ENCODE peak calls at places on chromosomes 11 and 22, in nine cellular contexts. One of them, this sample, is unnamed.

GRCh38 chr11:75270896-75271415 is 30.4 kb downstream of the TPBGL start:
- DNase-seq in lower leg skin: no peak
- DNase-seq in stomach: no peak
- DNase-seq in IMR-90: peak; percentile 27
- DNase-seq in ovary: no peak
- DNase-seq in uterus: no peak
- DNase-seq in GM12892: no peak
- DNase-seq in A549: peak; percentile 47
- DNase-seq in gastrocnemius medialis: peak; percentile 5
- DNase-seq in this sample: no peak

GRCh38 chr11:2217211-2218081 is 45.8 kb upstream of the TH start:
- DNase-seq in lower leg skin: peak; percentile 18
- DNase-seq in stomach: no peak
- DNase-seq in IMR-90: no peak
- DNase-seq in ovary: no peak
- DNase-seq in uterus: peak; percentile 12
- DNase-seq in GM12892: no peak
- DNase-seq in A549: no peak
- DNase-seq in gastrocnemius medialis: no peak
- DNase-seq in this sample: no peak

GRCh38 chr22:44895296-44896055 is 114.3 kb downstream of the PHF21B start:
- DNase-seq in lower leg skin: no peak
- DNase-seq in stomach: no peak
- DNase-seq in IMR-90: no peak
- DNase-seq in ovary: no peak
- DNase-seq in uterus: no peak
- DNase-seq in GM12892: no peak
- DNase-seq in A549: no peak
- DNase-seq in gastrocnemius medialis: no peak
- DNase-seq in this sample: no peak

GRCh38 chr11:44630511-44631210 is 65.2 kb downstream of the CD82 start:
- DNase-seq in lower leg skin: no peak
- DNase-seq in stomach: peak; percentile 7
- DNase-seq in IMR-90: no peak
- DNase-seq in ovary: no peak
- DNase-seq in uterus: no peak
- DNase-seq in GM12892: no peak
- DNase-seq in A549: no peak
- DNase-seq in gastrocnemius medialis: peak; percentile 5
- DNase-seq in this sample: no peak

GRCh38 chr11:80388536-80388935 is 947.7 kb upstream of the TENM4 start:
- DNase-seq in lower leg skin: no peak
- DNase-seq in stomach: no peak
- DNase-seq in IMR-90: no peak
- DNase-seq in ovary: no peak
- DNase-seq in uterus: no peak
- DNase-seq in GM12892: no peak
- DNase-seq in A549: no peak
- DNase-seq in gastrocnemius medialis: no peak
- DNase-seq in this sample: no peak

GRCh38 chr22:39738746-39739145 is 154.8 kb downstream of the ENTHD1 start:
- DNase-seq in lower leg skin: no peak
- DNase-seq in stomach: no peak
- DNase-seq in IMR-90: peak; percentile 85
- DNase-seq in ovary: no peak
- DNase-seq in uterus: no peak
- DNase-seq in GM12892: no peak
- DNase-seq in A549: no peak
- DNase-seq in gastrocnemius medialis: no peak
- DNase-seq in this sample: no peak

GRCh38 chr11:14374922-14375630 is 16.1 kb upstream of the RRAS2 start:
- DNase-seq in lower leg skin: no peak
- DNase-seq in stomach: no peak
- DNase-seq in IMR-90: no peak
- DNase-seq in ovary: no peak
- DNase-seq in uterus: no peak
- DNase-seq in GM12892: no peak
- DNase-seq in A549: no peak
- DNase-seq in gastrocnemius medialis: no peak
- DNase-seq in this sample: no peak

GRCh38 chr11:119567667-119568582 is 145.0 kb upstream of the THY1 start:
- DNase-seq in lower leg skin: no peak
- DNase-seq in stomach: no peak
- DNase-seq in IMR-90: peak; percentile 85
- DNase-seq in ovary: no peak
- DNase-seq in uterus: no peak
- DNase-seq in GM12892: no peak
- DNase-seq in A549: no peak
- DNase-seq in gastrocnemius medialis: no peak
- DNase-seq in this sample: no peak

GRCh38 chr11:122271167-122271566 is 155.2 kb upstream of the BLID start:
- DNase-seq in lower leg skin: no peak
- DNase-seq in stomach: no peak
- DNase-seq in IMR-90: no peak
- DNase-seq in ovary: no peak
- DNase-seq in uterus: no peak
- DNase-seq in GM12892: no peak
- DNase-seq in A549: no peak
- DNase-seq in gastrocnemius medialis: peak; percentile 30
- DNase-seq in this sample: no peak

GRCh38 chr11:15374418-15374817 is 259.7 kb downstream of the INSC start:
- DNase-seq in lower leg skin: no peak
- DNase-seq in stomach: no peak
- DNase-seq in IMR-90: no peak
- DNase-seq in ovary: no peak
- DNase-seq in uterus: no peak
- DNase-seq in GM12892: no peak
- DNase-seq in A549: no peak
- DNase-seq in gastrocnemius medialis: no peak
- DNase-seq in this sample: no peak

GRCh38 chr22:48744283-48744641 is 1083.4 kb downstream of the BRD1 start:
- DNase-seq in lower leg skin: no peak
- DNase-seq in stomach: peak; percentile 21
- DNase-seq in IMR-90: no peak
- DNase-seq in ovary: no peak
- DNase-seq in uterus: no peak
- DNase-seq in GM12892: no peak
- DNase-seq in A549: no peak
- DNase-seq in gastrocnemius medialis: no peak
- DNase-seq in this sample: no peak

GRCh38 chr11:2791521-2792375 is 92.0 kb upstream of the KCNQ1OT1 start:
- DNase-seq in lower leg skin: no peak
- DNase-seq in stomach: peak; percentile 61
- DNase-seq in IMR-90: no peak
- DNase-seq in ovary: peak; percentile 35
- DNase-seq in uterus: peak; percentile 25
- DNase-seq in GM12892: no peak
- DNase-seq in A549: no peak
- DNase-seq in gastrocnemius medialis: peak; percentile 5
- DNase-seq in this sample: no peak

GRCh38 chr11:119742263-119742861 is 13.4 kb upstream of the NECTIN1 start:
- DNase-seq in lower leg skin: no peak
- DNase-seq in stomach: no peak
- DNase-seq in IMR-90: no peak
- DNase-seq in ovary: no peak
- DNase-seq in uterus: peak; percentile 32
- DNase-seq in GM12892: no peak
- DNase-seq in A549: no peak
- DNase-seq in gastrocnemius medialis: no peak
- DNase-seq in this sample: no peak

GRCh38 chr22:33023119-33023827 is 34.9 kb downstream of the SYN3 start:
- DNase-seq in lower leg skin: no peak
- DNase-seq in stomach: no peak
- DNase-seq in IMR-90: no peak
- DNase-seq in ovary: no peak
- DNase-seq in uterus: no peak
- DNase-seq in GM12892: no peak
- DNase-seq in A549: no peak
- DNase-seq in gastrocnemius medialis: no peak
- DNase-seq in this sample: no peak

GRCh38 chr11:829116-829945 is 1.6 kb downstream of the CRACR2B start:
- DNase-seq in lower leg skin: no peak
- DNase-seq in stomach: peak; percentile 64
- DNase-seq in IMR-90: no peak
- DNase-seq in ovary: no peak
- DNase-seq in uterus: no peak
- DNase-seq in GM12892: no peak
- DNase-seq in A549: no peak
- DNase-seq in gastrocnemius medialis: peak; percentile 35
- DNase-seq in this sample: no peak

GRCh38 chr11:124863826-124864165 is 1.4 kb upstream of the ROBO3 start:
- DNase-seq in lower leg skin: no peak
- DNase-seq in stomach: no peak
- DNase-seq in IMR-90: no peak
- DNase-seq in ovary: no peak
- DNase-seq in uterus: no peak
- DNase-seq in GM12892: no peak
- DNase-seq in A549: no peak
- DNase-seq in gastrocnemius medialis: no peak
- DNase-seq in this sample: no peak

GRCh38 chr11:115696472-115697011 is 192.3 kb upstream of the CADM1 start:
- DNase-seq in lower leg skin: no peak
- DNase-seq in stomach: no peak
- DNase-seq in IMR-90: no peak
- DNase-seq in ovary: no peak
- DNase-seq in uterus: no peak
- DNase-seq in GM12892: no peak
- DNase-seq in A549: no peak
- DNase-seq in gastrocnemius medialis: no peak
- DNase-seq in this sample: no peak

GRCh38 chr22:27685515-27685914 is 116.0 kb downstream of the MN1 start:
- DNase-seq in lower leg skin: no peak
- DNase-seq in stomach: peak; percentile 36
- DNase-seq in IMR-90: no peak
- DNase-seq in ovary: no peak
- DNase-seq in uterus: no peak
- DNase-seq in GM12892: no peak
- DNase-seq in A549: no peak
- DNase-seq in gastrocnemius medialis: peak; percentile 97
- DNase-seq in this sample: no peak

GRCh38 chr11:62124186-62125113 is 639 bp downstream of the INCENP start:
- DNase-seq in lower leg skin: no peak
- DNase-seq in stomach: no peak
- DNase-seq in IMR-90: peak; percentile 52
- DNase-seq in ovary: no peak
- DNase-seq in uterus: no peak
- DNase-seq in GM12892: no peak
- DNase-seq in A549: peak; percentile 25
- DNase-seq in gastrocnemius medialis: no peak
- DNase-seq in this sample: peak; percentile 30

DNA sequence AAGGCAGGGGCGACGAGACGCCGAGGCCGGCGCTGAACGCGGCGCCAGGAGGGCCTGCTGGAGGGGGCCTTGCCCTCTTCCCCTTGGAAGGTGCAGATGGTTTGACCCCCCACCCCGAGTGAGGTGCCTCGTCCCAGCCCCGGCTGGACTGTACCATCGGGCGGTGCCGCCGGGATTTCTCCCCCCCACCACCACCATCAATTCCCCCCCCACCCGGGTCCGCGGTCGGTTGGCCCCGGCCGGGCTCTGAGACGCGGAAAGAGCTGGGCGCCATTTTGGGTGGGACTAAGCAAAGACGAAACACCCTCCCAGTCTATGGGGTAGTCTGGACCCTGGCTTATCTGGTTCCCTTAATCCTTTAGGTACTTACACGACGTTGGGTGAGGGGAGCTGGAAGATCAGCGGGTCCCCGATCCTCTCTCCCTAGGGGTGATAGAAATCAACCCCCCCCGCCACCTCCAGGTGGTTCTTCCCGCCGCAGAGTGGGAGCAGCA is at the start of gene PRDM10:
- DNase-seq in lower leg skin: peak; percentile 90
- DNase-seq in stomach: peak; percentile 92
- DNase-seq in IMR-90: peak; percentile 87
- DNase-seq in ovary: peak; percentile 94
- DNase-seq in uterus: peak; percentile 92
- DNase-seq in GM12892: peak; percentile 82
- DNase-seq in A549: peak; percentile 77
- DNase-seq in gastrocnemius medialis: peak; percentile 94
- DNase-seq in this sample: peak; percentile 69
- TF ChIP-seq POLR2A in lower leg skin: no peak
- TF ChIP-seq POLR2A in stomach: no peak
- TF ChIP-seq POLR2A in IMR-90: no peak
- TF ChIP-seq POLR2A in ovary: peak; percentile 9
- TF ChIP-seq POLR2A in uterus: peak; percentile 61
- TF ChIP-seq POLR2A in GM12892: peak; percentile 78
- TF ChIP-seq POLR2A in A549: peak; percentile 73
- TF ChIP-seq POLR2A in gastrocnemius medialis: peak; percentile 71
- TF ChIP-seq POLR2A in this sample: peak; percentile 62

GRCh38 chr22:19957445-19957844 is 15.8 kb upstream of the TXNRD2 start:
- DNase-seq in lower leg skin: no peak
- DNase-seq in stomach: no peak
- DNase-seq in IMR-90: no peak
- DNase-seq in ovary: no peak
- DNase-seq in uterus: no peak
- DNase-seq in GM12892: no peak
- DNase-seq in A549: no peak
- DNase-seq in gastrocnemius medialis: no peak
- DNase-seq in this sample: no peak
- TF ChIP-seq POLR2A in lower leg skin: no peak
- TF ChIP-seq POLR2A in stomach: no peak
- TF ChIP-seq POLR2A in IMR-90: no peak
- TF ChIP-seq POLR2A in ovary: no peak
- TF ChIP-seq POLR2A in uterus: no peak
- TF ChIP-seq POLR2A in GM12892: no peak
- TF ChIP-seq POLR2A in A549: no peak
- TF ChIP-seq POLR2A in gastrocnemius medialis: no peak
- TF ChIP-seq POLR2A in this sample: no peak

GRCh38 chr11:116776522-116776984 is 3.8 kb upstream of the BUD13 start:
- DNase-seq in lower leg skin: no peak
- DNase-seq in stomach: no peak
- DNase-seq in IMR-90: no peak
- DNase-seq in ovary: no peak
- DNase-seq in uterus: no peak
- DNase-seq in GM12892: no peak
- DNase-seq in A549: no peak
- DNase-seq in gastrocnemius medialis: no peak
- DNase-seq in this sample: no peak
- TF ChIP-seq POLR2A in lower leg skin: no peak
- TF ChIP-seq POLR2A in stomach: no peak
- TF ChIP-seq POLR2A in IMR-90: no peak
- TF ChIP-seq POLR2A in ovary: no peak
- TF ChIP-seq POLR2A in uterus: no peak
- TF ChIP-seq POLR2A in GM12892: no peak
- TF ChIP-seq POLR2A in A549: no peak
- TF ChIP-seq POLR2A in gastrocnemius medialis: no peak
- TF ChIP-seq POLR2A in this sample: no peak

DNA sequence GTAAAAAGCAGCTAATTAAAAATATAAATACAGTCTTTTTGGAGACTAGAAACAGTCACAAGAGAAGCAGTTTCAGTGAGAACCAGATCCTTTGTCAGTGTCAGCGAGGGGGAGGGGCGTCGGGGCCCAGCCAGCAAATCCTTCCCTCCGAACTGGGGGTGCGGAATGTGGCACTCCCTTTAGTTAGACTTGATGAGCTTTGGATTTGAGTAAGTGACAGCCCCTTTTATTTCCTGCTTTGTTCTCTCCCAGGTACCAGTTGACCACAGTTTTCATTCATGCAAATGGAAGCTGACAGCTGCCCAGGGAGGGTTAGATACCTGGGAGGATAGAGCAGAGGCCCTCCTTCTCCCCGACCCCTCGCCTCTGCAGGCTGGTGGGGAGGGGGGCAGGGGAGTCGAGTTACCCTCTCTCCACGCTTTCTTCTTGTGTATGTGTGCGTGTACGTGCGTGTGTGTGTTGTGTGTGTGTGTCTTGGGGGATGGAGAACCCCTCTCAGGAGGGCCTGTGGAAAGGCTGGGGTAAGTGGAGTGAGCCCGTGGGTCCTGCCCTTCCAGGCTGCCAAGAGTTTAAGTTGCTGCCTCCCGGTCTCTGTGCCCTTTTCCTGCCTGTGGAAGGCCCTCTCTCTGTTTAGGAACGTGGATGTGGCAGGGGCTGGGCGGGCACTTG is 38.3 kb downstream of the PTPRJ start:
- DNase-seq in lower leg skin: no peak
- DNase-seq in stomach: no peak
- DNase-seq in IMR-90: no peak
- DNase-seq in ovary: no peak
- DNase-seq in uterus: no peak
- DNase-seq in GM12892: no peak
- DNase-seq in A549: no peak
- DNase-seq in gastrocnemius medialis: no peak
- DNase-seq in this sample: no peak
- TF ChIP-seq POLR2A in lower leg skin: no peak
- TF ChIP-seq POLR2A in stomach: no peak
- TF ChIP-seq POLR2A in IMR-90: no peak
- TF ChIP-seq POLR2A in ovary: no peak
- TF ChIP-seq POLR2A in uterus: no peak
- TF ChIP-seq POLR2A in GM12892: no peak
- TF ChIP-seq POLR2A in A549: no peak
- TF ChIP-seq POLR2A in gastrocnemius medialis: no peak
- TF ChIP-seq POLR2A in this sample: no peak

This sample was measured in H54.